ENCODE peak calls at places on chromosomes 1 and 21, in four cellular contexts. C is left ventricle myocardium inferior, K is neural progenitor cell, A is mucosa of descending colon. T is an unnamed sample.

GRCh38 chr1:54153548-54154439 is 994 bp upstream of the CDCP2 start:
- DNase-seq in C (peak; percentile 47), K (peak; percentile 65), A (peak; percentile 46), T (peak; percentile 59)

GRCh38 chr1:235093685-235094592 is 34.7 kb downstream of the TOMM20 start:
- DNase-seq in C (peak; percentile 77), K (peak; percentile 83), A (peak; percentile 90), T (peak; percentile 92)

GRCh38 chr1:46174448-46175231 is at the start of gene TSPAN1:
- DNase-seq in C (no peak), K (no peak), A (no peak), T (peak; percentile 26)

GRCh38 chr1:166156674-166157073 is 10.1 kb downstream of the FAM78B start:
- DNase-seq in C (no peak), K (no peak), A (no peak), T (peak; percentile 34)

GRCh38 chr1:50879137-50879536 is 80.9 kb downstream of the FAF1 start:
- DNase-seq in C (no peak), K (no peak), A (no peak), T (no peak)

GRCh38 chr1:33971018-33971710 is 107.3 kb downstream of the HMGB4 start:
- DNase-seq in C (no peak), K (peak; percentile 47), A (no peak), T (no peak)

GRCh38 chr1:12703821-12704451 is 12.0 kb upstream of the AADACL3 start:
- DNase-seq in C (no peak), K (no peak), A (no peak), T (no peak)

GRCh38 chr1:42380617-42381423 is at the start of gene RIMKLA:
- DNase-seq in C (peak; percentile 57), K (peak; percentile 92), A (peak; percentile 78), T (peak; percentile 77)

GRCh38 chr1:79100385-79100784 is 93.9 kb upstream of the ADGRL4 start:
- DNase-seq in C (no peak), K (no peak), A (no peak), T (no peak)

GRCh38 chr1:145990249-145991097 is 5.9 kb downstream of the TXNIP start:
- DNase-seq in C (no peak), K (no peak), A (peak; percentile 53), T (no peak)

GRCh38 chr21:42539342-42539741 is 25.7 kb downstream of the SLC37A1 start:
- DNase-seq in C (no peak), K (no peak), A (no peak), T (no peak)

GRCh38 chr1:29984107-29984506 is 739.3 kb downstream of the MATN1 start:
- DNase-seq in C (no peak), K (peak; percentile 61), A (no peak), T (no peak)

GRCh38 chr21:43864806-43865470 is at the start of gene AGPAT3:
- DNase-seq in C (peak; percentile 36), K (peak; percentile 65), A (peak; percentile 65), T (no peak)

GRCh38 chr1:61842863-61843514 is 100.7 kb downstream of the PATJ start:
- DNase-seq in C (no peak), K (peak; percentile 23), A (no peak), T (peak; percentile 42)

GRCh38 chr1:245322673-245323072 is 167.9 kb downstream of the KIF26B start:
- DNase-seq in C (no peak), K (no peak), A (no peak), T (no peak)

GRCh38 chr1:56803561-56804156 is 15.5 kb downstream of the FYB2 start:
- DNase-seq in C (no peak), K (peak; percentile 78), A (peak; percentile 53), T (peak; percentile 73)

GRCh38 chr1:5424802-5425201 is 567.4 kb downstream of the NPHP4 start:
- DNase-seq in C (no peak), K (peak; percentile 48), A (no peak), T (no peak)

GRCh38 chr1:157047064-157047410 is 1.5 kb upstream of the ARHGEF11 start:
- DNase-seq in C (no peak), K (no peak), A (no peak), T (no peak)

GRCh38 chr1:161185282-161185682 is 8.0 kb upstream of the B4GALT3 start:
- DNase-seq in C (peak; percentile 78), K (no peak), A (peak; percentile 57), T (peak; percentile 80)

GRCh38 chr1:11055676-11056075 is 4.1 kb downstream of the SRM start:
- DNase-seq in C (no peak), K (no peak), A (no peak), T (no peak)

GRCh38 chr1:6280761-6281451 is 20.0 kb upstream of the GPR153 start:
- DNase-seq in C (no peak), K (peak; percentile 76), A (peak; percentile 47), T (peak; percentile 64)

GRCh38 chr1:247948558-247948957 is at the start of gene OR2L8:
- DNase-seq in C (no peak), K (no peak), A (no peak), T (no peak)

GRCh38 chr1:116089870-116090269 is 21.3 kb upstream of the MAB21L3 start:
- DNase-seq in C (no peak), K (no peak), A (no peak), T (no peak)

GRCh38 chr1:204520834-204521709 is 4.9 kb downstream of the MDM4 start:
- DNase-seq in C (no peak), K (no peak), A (no peak), T (no peak)

GRCh38 chr21:33783580-33783979 is 132.0 kb downstream of the ATP5PO start:
- DNase-seq in C (no peak), K (no peak), A (no peak), T (no peak)

GRCh38 chr1:912740-913301 is 10.9 kb upstream of the SAMD11 start:
- DNase-seq in C (peak; percentile 10), K (peak; percentile 55), A (peak; percentile 40), T (peak; percentile 68)

GRCh38 chr1:34871443-34872132 is 12.0 kb upstream of the SMIM12 start:
- DNase-seq in C (no peak), K (no peak), A (no peak), T (no peak)

GRCh38 chr1:202245391-202245790 is 51.8 kb downstream of the LGR6 start:
- DNase-seq in C (no peak), K (no peak), A (no peak), T (peak; percentile 10)

GRCh38 chr1:188432427-188432826 is 1603.7 kb downstream of the PLA2G4A start:
- DNase-seq in C (no peak), K (no peak), A (no peak), T (no peak)

GRCh38 chr1:155022927-155023236 is 10.7 kb downstream of the DCST2 start:
- DNase-seq in C (no peak), K (no peak), A (no peak), T (no peak)

GRCh38 chr1:40532844-40533424 is 1.5 kb downstream of the ZNF684 start:
- DNase-seq in C (no peak), K (peak; percentile 58), A (no peak), T (peak; percentile 47)

GRCh38 chr1:116786049-116786448 is 31.8 kb downstream of the CD2 start:
- DNase-seq in C (no peak), K (no peak), A (no peak), T (no peak)

GRCh38 chr1:202501281-202501680 is 152.8 kb downstream of the PPP1R12B start:
- DNase-seq in C (no peak), K (peak; percentile 31), A (no peak), T (no peak)

GRCh38 chr1:245060684-245061374 is 94.0 kb upstream of the KIF26B start:
- DNase-seq in C (no peak), K (no peak), A (peak; percentile 86), T (no peak)

GRCh38 chr1:211520641-211521040 is 28.7 kb upstream of the RD3 start:
- DNase-seq in C (no peak), K (no peak), A (no peak), T (peak; percentile 67)

DNA sequence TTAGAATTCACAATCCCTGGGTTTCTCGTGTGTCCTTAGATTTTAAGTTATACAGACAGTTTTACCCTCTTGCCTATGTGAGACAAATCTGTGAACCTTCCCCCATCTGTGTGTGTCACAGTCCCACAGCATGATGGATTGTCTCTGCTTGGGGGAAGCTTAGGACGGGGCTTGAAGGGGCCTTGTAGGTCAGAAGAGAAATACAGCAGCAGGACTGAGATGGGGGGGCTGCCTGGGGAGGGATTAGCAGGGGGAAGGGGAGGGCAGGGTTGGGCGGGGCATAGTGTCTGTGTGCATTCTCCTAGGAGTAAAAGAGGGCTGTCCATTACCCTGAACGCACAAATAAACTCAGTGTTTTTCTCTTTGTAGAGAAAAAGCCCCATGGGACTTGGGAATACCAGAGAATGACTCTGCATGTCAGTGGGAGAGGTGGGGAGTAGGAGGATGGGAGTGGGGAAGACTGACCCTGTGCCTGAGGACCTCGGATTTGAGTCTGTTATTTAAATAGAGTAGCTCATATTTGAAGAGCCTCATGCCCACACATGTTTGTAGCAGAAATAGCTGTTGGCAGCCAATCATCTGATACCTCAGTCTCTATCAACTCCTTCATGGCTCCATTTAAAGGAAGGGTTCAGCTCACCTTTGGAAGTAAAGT is 16.4 kb downstream of the RNF220 start:
- DNase-seq in C (no peak), K (peak; percentile 56), A (no peak), T (peak; percentile 96)
- TF ChIP-seq CTCF in C (no peak), K (no peak), A (no peak), T (no peak)

DNA sequence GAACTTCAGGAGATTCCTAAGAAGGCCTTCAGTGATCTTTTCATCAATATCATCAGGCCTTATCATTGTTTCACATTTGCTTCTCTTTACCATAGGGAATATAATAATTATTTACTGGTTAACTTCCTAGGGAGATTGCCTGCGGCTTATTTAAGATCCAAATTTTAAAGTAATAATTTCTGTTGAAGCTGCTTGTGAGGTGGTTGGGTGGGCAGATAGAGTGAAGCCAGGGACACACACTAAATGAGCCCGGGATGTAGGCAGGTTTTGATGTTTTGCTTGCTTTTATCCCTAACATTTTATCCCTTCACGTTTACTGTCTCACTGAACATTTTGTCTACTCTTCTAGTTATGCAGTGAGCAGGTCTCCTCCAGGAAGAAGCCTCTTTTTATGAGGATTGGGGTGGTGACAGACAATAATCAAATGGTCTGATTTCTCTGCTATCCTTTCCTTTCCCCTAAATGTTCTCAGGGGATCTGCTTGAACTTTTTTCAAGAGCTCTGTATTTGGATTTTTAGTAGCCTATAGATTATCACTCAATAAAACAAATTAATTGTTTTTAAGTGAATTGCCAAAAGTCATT is 164.7 kb downstream of the RUNX1 start:
- DNase-seq in C (no peak), K (no peak), A (no peak), T (no peak)
- H3K4me3 ChIP-seq in C (peak overlapping the region; percentile 75), K (no peak overlapping the region), A (no peak overlapping the region), T (no peak overlapping the region)

GRCh38 chr1:69686367-69686984 is 118.8 kb downstream of the LRRC7 start:
- DNase-seq in C (no peak), K (no peak), A (no peak), T (no peak)
- TF ChIP-seq CTCF in C (no peak), K (peak; percentile 19), A (no peak), T (no peak)

GRCh38 chr1:75328691-75329090 is 194.5 kb downstream of the LHX8 start:
- DNase-seq in C (no peak), K (peak; percentile 47), A (no peak), T (peak; percentile 40)

GRCh38 chr1:75330633-75331032 is 196.4 kb downstream of the LHX8 start:
- DNase-seq in C (no peak), K (no peak), A (no peak), T (no peak)

DNA sequence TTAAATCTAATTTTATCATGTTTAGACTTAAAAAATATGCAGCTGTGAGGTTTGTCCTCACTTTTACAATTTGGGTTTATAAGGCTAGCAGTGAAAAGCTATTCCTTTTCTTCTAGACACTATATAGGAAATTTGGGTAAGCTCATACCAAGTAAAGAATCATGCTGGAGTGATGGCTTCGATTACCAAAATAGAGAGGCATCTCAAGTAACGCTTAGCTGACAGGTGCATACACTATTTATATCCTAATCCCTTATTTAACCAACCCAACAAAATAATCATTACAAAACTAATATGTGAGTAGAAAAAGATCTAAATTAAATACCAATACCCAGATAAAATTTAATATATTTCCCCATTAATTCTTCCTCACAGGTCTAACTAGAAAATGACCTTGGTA is 193.2 kb downstream of the LHX8 start:
- DNase-seq in C (no peak), K (no peak), A (no peak), T (no peak)
- H3K4me3 ChIP-seq in C (no peak overlapping the region), K (no peak overlapping the region), A (no peak overlapping the region), T (no peak overlapping the region)

GRCh38 chr1:226569879-226570547 is 21.4 kb downstream of the STUM start:
- DNase-seq in C (no peak), K (peak; percentile 74), A (no peak), T (peak; percentile 53)
- TF ChIP-seq CTCF in C (no peak), K (peak; percentile 55), A (no peak), T (peak; percentile 18)

T was measured in WERI-Rb-1.